ENCODE peak calls at places on chromosomes 12 and 14, in eight cellular contexts. R is tibial nerve, P is AG09309, O is mucosa of descending colon, G is IMR-90, X is lower leg skin, B is K562, C is mammary epithelial cell. S is an unnamed sample.

GRCh38 chr14:52954346-52955214 is 3.7 kb upstream of the FERMT2 start:
- DNase-seq in X (no peak), C (no peak), B (no peak), G (peak), P (peak), R (no peak), O (no peak), S (no peak)

GRCh38 chr14:90276627-90277367 is 20.4 kb downstream of the PSMC1 start:
- DNase-seq in P (no peak), X (peak), R (no peak), O (no peak), C (no peak), G (peak), B (no peak), S (no peak)

GRCh38 chr14:73661872-73662271 is 17.1 kb downstream of the DNAL1 start:
- DNase-seq in G (peak), P (no peak), O (no peak), B (no peak), R (no peak), C (no peak), X (no peak), S (no peak)

GRCh38 chr12:129064201-129064881 is 211.1 kb downstream of the GLT1D1 start:
- DNase-seq in C (no peak), X (peak), O (no peak), P (no peak), R (no peak), G (no peak), B (no peak), S (no peak)

GRCh38 chr14:34227834-34228662 is 234.0 kb downstream of the SPTSSA start:
- DNase-seq in G (peak), B (peak), R (peak), C (peak), X (peak), P (no peak), O (peak), S (peak)

GRCh38 chr12:46825526-46826414 is at the start of gene SLC38A4:
- DNase-seq in O (peak), P (no peak), G (peak), X (no peak), B (no peak), R (no peak), C (no peak), S (no peak)

GRCh38 chr14:71089974-71090373 is 182.7 kb downstream of the PCNX1 start:
- DNase-seq in C (no peak), P (peak), X (no peak), R (no peak), G (peak), B (no peak), O (no peak), S (peak)

GRCh38 chr12:89354630-89354931 is 2.3 kb upstream of the DUSP6 start:
- DNase-seq in P (no peak), G (peak), B (no peak), X (no peak), R (no peak), O (no peak), C (no peak), S (no peak)

GRCh38 chr12:131916306-131917138 is 12.6 kb upstream of the PUS1 start:
- DNase-seq in G (no peak), P (no peak), R (no peak), X (no peak), C (no peak), B (no peak), O (no peak), S (no peak)

GRCh38 chr12:66352197-66352596 is 49.9 kb downstream of the HELB start:
- DNase-seq in P (no peak), O (no peak), G (peak), X (no peak), B (no peak), R (no peak), C (no peak), S (no peak)

GRCh38 chr14:104803916-104804371 is 3.0 kb downstream of the ZBTB42 start:
- DNase-seq in O (no peak), C (no peak), B (no peak), P (no peak), X (no peak), R (no peak), G (peak), S (no peak)

GRCh38 chr12:49332441-49332861 is 4.5 kb downstream of the C1QL4 start:
- DNase-seq in X (peak), B (no peak), O (no peak), G (no peak), R (no peak), C (no peak), P (no peak), S (no peak)

GRCh38 chr12:102769323-102769916 is 147.6 kb downstream of the PAH start:
- DNase-seq in B (peak), P (peak), G (peak), C (peak), O (no peak), X (peak), R (peak), S (no peak)

GRCh38 chr12:58443273-58443980 is 476.9 kb downstream of the LRIG3 start:
- DNase-seq in C (peak), R (no peak), B (no peak), X (no peak), P (no peak), G (peak), O (no peak), S (no peak)

GRCh38 chr14:56119221-56119967 is 1.2 kb downstream of the PELI2 start:
- DNase-seq in G (peak), X (no peak), C (no peak), B (no peak), R (no peak), O (no peak), P (no peak), S (no peak)

GRCh38 chr12:110345176-110345651 is 58.3 kb downstream of the ANAPC7 start:
- DNase-seq in C (peak), R (no peak), O (no peak), B (no peak), P (no peak), G (no peak), X (no peak), S (no peak)

GRCh38 chr14:78982551-78982950 is 812.4 kb downstream of the NRXN3 start:
- DNase-seq in X (no peak), C (no peak), R (no peak), G (peak), B (no peak), O (no peak), P (no peak), S (no peak)

GRCh38 chr14:69048456-69048855 is 69.4 kb upstream of the ACTN1 start:
- DNase-seq in C (peak), X (no peak), O (no peak), B (no peak), R (no peak), G (no peak), P (no peak), S (no peak)

GRCh38 chr12:125198647-125199046 is 133.4 kb downstream of the AACS start:
- DNase-seq in R (no peak), P (no peak), O (no peak), G (no peak), C (no peak), X (no peak), B (no peak), S (no peak)

GRCh38 chr12:52224154-52224553 is 8.9 kb upstream of the KRT7 start:
- DNase-seq in C (peak), B (no peak), G (peak), O (no peak), P (no peak), R (no peak), X (no peak), S (no peak)

GRCh38 chr12:76713986-76714385 is 49.9 kb upstream of the ZDHHC17 start:
- DNase-seq in B (no peak), G (no peak), C (no peak), X (no peak), O (no peak), P (no peak), R (no peak), S (no peak)

GRCh38 chr12:31322651-31323248 is 3.2 kb downstream of the SINHCAF start:
- DNase-seq in X (no peak), R (no peak), P (no peak), B (no peak), C (peak), G (peak), O (no peak), S (no peak)

GRCh38 chr12:23949212-23950010 is at the start of gene SOX5:
- DNase-seq in P (no peak), X (no peak), R (peak), B (peak), G (peak), C (no peak), O (no peak), S (peak)

DNA sequence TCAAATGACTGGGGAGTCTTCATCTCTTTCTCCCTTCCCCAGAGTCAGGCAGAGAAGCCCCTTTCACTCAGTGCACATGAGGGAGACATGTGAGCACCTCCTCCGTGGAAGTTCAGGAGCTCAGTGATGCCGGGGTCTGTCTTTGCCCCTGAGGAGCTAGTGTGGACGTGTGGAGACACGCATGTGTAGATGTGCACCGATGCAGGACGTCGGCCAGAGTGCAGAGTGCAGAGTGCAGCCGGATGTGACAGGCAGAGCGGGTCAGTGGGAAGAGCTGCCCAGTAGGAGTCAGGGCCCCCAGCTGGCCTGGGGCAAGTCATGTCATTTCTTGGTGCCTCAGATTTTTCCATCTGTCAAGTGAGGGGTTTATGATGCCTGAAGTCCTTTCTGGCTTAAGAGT is 20.7 kb downstream of the TSPAN9 start:
- DNase-seq in C (no peak), G (no peak), B (no peak), X (no peak), P (no peak), O (no peak), R (no peak), S (no peak)
- H3K4me3 ChIP-seq in C (no peak), G (no peak), B (no peak), X (no peak), P (no peak), O (no peak), R (peak), S (peak)

GRCh38 chr14:59265808-59266207 is 77.3 kb downstream of the DAAM1 start:
- DNase-seq in C (peak), O (no peak), G (no peak), X (no peak), P (no peak), R (no peak), B (no peak), S (no peak)

GRCh38 chr14:59261334-59261733 is 72.9 kb downstream of the DAAM1 start:
- DNase-seq in B (no peak), O (no peak), R (no peak), P (no peak), C (no peak), G (no peak), X (no peak), S (no peak)

GRCh38 chr14:59267046-59267445 is 78.6 kb downstream of the DAAM1 start:
- DNase-seq in X (no peak), G (peak), C (peak), O (no peak), R (no peak), P (no peak), B (no peak), S (no peak)

GRCh38 chr14:59268011-59268410 is 79.5 kb downstream of the DAAM1 start:
- DNase-seq in G (no peak), R (no peak), B (no peak), C (peak), O (no peak), X (no peak), P (no peak), S (no peak)

GRCh38 chr14:59262717-59263469 is 74.4 kb downstream of the DAAM1 start:
- DNase-seq in X (no peak), P (no peak), R (no peak), C (no peak), B (no peak), G (no peak), O (peak), S (no peak)
- TF ChIP-seq CTCF in X (no peak), P (no peak), R (no peak), C (no peak), B (peak), G (no peak), O (peak), S (peak)

GRCh38 chr14:99263564-99264330 is 8.2 kb downstream of the BCL11B start:
- DNase-seq in X (peak), P (no peak), C (no peak), R (no peak), B (no peak), G (no peak), O (no peak), S (no peak)
- H3K4me3 ChIP-seq in X (no peak), P (no peak), C (no peak), R (no peak), B (no peak), G (no peak), O (no peak), S (no peak)

DNA sequence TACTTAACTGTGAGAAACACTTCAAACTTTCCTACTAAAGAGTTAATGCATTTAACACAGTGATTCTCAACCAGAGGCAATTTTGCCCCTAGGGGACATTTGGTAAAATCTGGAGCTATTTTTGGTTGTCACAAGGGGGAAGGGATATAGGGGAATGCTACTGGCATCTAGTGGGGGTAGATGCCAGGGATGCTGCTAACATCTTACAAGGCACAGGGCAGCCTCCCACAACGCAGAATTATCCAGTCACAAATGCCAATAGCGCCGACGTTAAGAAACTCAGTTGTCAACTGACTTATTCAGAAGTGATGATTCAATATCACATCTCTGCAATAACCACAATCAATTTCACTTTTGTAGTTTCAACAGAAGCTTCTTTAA is 2.0 kb downstream of the EEA1 start:
- DNase-seq in G (peak), C (peak), O (no peak), X (no peak), P (peak), B (no peak), R (no peak), S (no peak)
- TF ChIP-seq CTCF in G (peak), C (peak), O (no peak), X (no peak), P (peak), B (no peak), R (no peak), S (peak)

DNA sequence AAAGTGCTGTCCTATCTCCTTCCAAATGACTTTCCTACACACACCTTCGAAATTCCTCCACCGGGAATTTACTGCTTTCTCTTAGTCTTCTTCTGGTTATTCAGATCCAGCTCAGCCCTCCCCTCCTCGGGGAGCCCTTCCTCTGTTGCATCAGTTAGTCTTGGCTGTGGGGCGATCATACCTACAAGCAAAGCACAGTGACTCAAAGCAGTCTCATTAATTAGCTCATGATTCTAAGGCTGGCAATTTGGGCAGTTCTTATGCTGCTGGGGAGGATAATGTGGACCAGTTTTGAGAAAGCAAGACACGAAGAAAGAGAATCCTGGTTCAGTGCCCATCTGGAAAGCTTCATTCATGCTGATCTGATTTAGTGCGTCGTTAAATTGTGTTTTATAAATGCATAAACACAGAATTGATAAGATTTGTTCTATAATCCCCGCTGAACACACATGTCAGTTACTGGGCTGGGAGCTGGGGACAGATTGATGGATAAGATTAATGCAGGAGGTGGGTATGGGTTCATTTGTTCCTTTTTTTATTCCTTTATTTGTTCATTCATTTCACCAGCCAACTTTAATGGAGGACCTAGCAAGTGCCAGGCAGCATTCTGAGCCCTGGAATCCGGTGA is 9.3 kb upstream of the CLMN start:
- DNase-seq in P (no peak), C (peak), G (no peak), O (no peak), X (no peak), R (no peak), B (no peak), S (no peak)
- H3K4me3 ChIP-seq in P (no peak), C (no peak), G (no peak), O (no peak), X (no peak), R (no peak), B (no peak), S (no peak)

S was measured in retinal pigment epithelial cell.